ENCODE peak calls at places on chromosomes 1 and 21, in seven cellular contexts. P is activated CD8-positive, alpha-beta T cell treated with anti-CD3 and anti-CD28 coated beads, Interleukin-2, amount 10 ng/mL, durations not matched to agents 7 days and 5 days; A is endothelial cell; K is caudate nucleus; S is NCI-H1092; Y is lower leg skin; R is memory B cell. T is an unnamed sample.
A peak's percentile ranks its signal among the peaks of the same experiment; 100 is the strongest.

GRCh38 chr1:175204285-175204684 is 11.7 kb upstream of the KIAA0040 start:
- DNase-seq in P (no peak), A (no peak), K (no peak), S (no peak), Y (no peak), R (no peak), T (no peak)

GRCh38 chr21:38712076-38712475 is 93.7 kb upstream of the ETS2 start:
- DNase-seq in P (no peak), A (peak; percentile 44), K (no peak), S (peak; percentile 88), Y (no peak), R (no peak), T (no peak)

GRCh38 chr1:221053889-221054288 is 174.6 kb downstream of the HLX start:
- DNase-seq in P (no peak), A (no peak), K (no peak), S (peak; percentile 1), Y (no peak), R (no peak), T (no peak)

GRCh38 chr21:29238967-29239289 is 59.8 kb upstream of the BACH1 start:
- DNase-seq in P (no peak), A (no peak), K (no peak), S (no peak), Y (no peak), R (no peak), T (no peak)

GRCh38 chr1:30920827-30921226 is 12.3 kb upstream of the SDC3 start:
- DNase-seq in P (no peak), A (no peak), K (no peak), S (no peak), Y (no peak), R (no peak), T (no peak)

GRCh38 chr1:246513619-246514343 is 6.7 kb upstream of the SMYD3 start:
- DNase-seq in P (no peak), A (no peak), K (no peak), S (no peak), Y (no peak), R (no peak), T (no peak)

GRCh38 chr1:172287207-172287606 is 133.3 kb upstream of the C1orf105 start:
- DNase-seq in P (no peak), A (no peak), K (no peak), S (no peak), Y (peak; percentile 76), R (no peak), T (no peak)

GRCh38 chr1:6491076-6491449 is 404 bp downstream of the PLEKHG5 start:
- DNase-seq in P (no peak), A (no peak), K (no peak), S (no peak), Y (no peak), R (no peak), T (no peak)

GRCh38 chr1:231684333-231685244 is 58.0 kb downstream of the DISC1 start:
- DNase-seq in P (no peak), A (no peak), K (no peak), S (peak; percentile 89), Y (no peak), R (no peak), T (no peak)